ENCODE peak calls at places on chromosomes 1 and 21, in nine cellular contexts. L, O, E, P, K, G, R, Z and C are unnamed samples.

GRCh38 chr21:33541105-33541711 is 709 bp downstream of the GART start:
- DNase-seq in L (no peak), O (peak), E (peak), P (no peak), K (no peak), G (no peak), R (no peak), Z (no peak), C (no peak)

GRCh38 chr21:46211786-46212720 is 16.5 kb downstream of the LSS start:
- DNase-seq in L (no peak), O (peak), E (no peak), P (no peak), K (no peak), G (no peak), R (no peak), Z (no peak), C (no peak)

GRCh38 chr21:42559326-42559725 is 45.7 kb downstream of the SLC37A1 start:
- DNase-seq in L (peak), O (no peak), E (no peak), P (no peak), K (no peak), G (no peak), R (no peak), Z (no peak), C (no peak)

GRCh38 chr1:205043866-205044265 is 854 bp downstream of the CNTN2 start:
- DNase-seq in L (no peak), O (no peak), E (no peak), P (no peak), K (no peak), G (no peak), R (no peak), Z (no peak), C (no peak)

GRCh38 chr21:45416619-45417018 is 11.7 kb downstream of the COL18A1 start:
- DNase-seq in L (no peak), O (no peak), E (no peak), P (no peak), K (no peak), G (no peak), R (no peak), Z (no peak), C (no peak)

GRCh38 chr1:234731371-234732085 is 121.5 kb upstream of the IRF2BP2 start:
- DNase-seq in L (peak), O (peak), E (no peak), P (peak), K (no peak), G (no peak), R (no peak), Z (peak), C (no peak)

GRCh38 chr1:36857761-36858160 is 176.6 kb downstream of the GRIK3 start:
- DNase-seq in L (no peak), O (no peak), E (no peak), P (peak), K (no peak), G (no peak), R (no peak), Z (no peak), C (no peak)

GRCh38 chr1:116334015-116334547 is 39.0 kb upstream of the ATP1A1 start:
- DNase-seq in L (peak), O (no peak), E (peak), P (no peak), K (no peak), G (no peak), R (no peak), Z (no peak), C (no peak)

GRCh38 chr1:154992721-154993571 is 440 bp upstream of the LENEP start:
- DNase-seq in L (no peak), O (no peak), E (no peak), P (no peak), K (no peak), G (no peak), R (no peak), Z (no peak), C (no peak)

GRCh38 chr1:87226341-87226760 is 102.3 kb upstream of the LMO4 start:
- DNase-seq in L (peak), O (peak), E (no peak), P (peak), K (no peak), G (peak), R (no peak), Z (no peak), C (peak)

GRCh38 chr1:89041055-89041707 is 18.5 kb upstream of the GBP3 start:
- DNase-seq in L (no peak), O (peak), E (no peak), P (no peak), K (no peak), G (no peak), R (no peak), Z (no peak), C (no peak)

GRCh38 chr21:31945576-31945975 is 72.8 kb downstream of the HUNK start:
- DNase-seq in L (no peak), O (no peak), E (no peak), P (no peak), K (no peak), G (no peak), R (no peak), Z (no peak), C (no peak)